ENCODE peak calls at places on chromosomes 7 and 10, in seven cellular contexts. D, R, O, K, C, V and F are unnamed samples.

GRCh38 chr7:157543791-157544190 is 207.0 kb downstream of the DNAJB6 start:
- DNase-seq in D (no peak), R (no peak), O (no peak), K (no peak), C (no peak), V (no peak), F (no peak)

GRCh38 chr7:66043681-66044497 is 31.7 kb upstream of the ASL start:
- DNase-seq in D (no peak), R (peak; percentile 18), O (peak; percentile 83), K (no peak), C (peak; percentile 52), V (peak; percentile 70), F (peak; percentile 81)

GRCh38 chr10:50653142-50653541 is 29.4 kb upstream of the SGMS1 start:
- DNase-seq in D (no peak), R (no peak), O (peak; percentile 12), K (no peak), C (no peak), V (no peak), F (peak; percentile 21)

GRCh38 chr10:58435297-58435696 is 50.1 kb downstream of the TFAM start:
- DNase-seq in D (no peak), R (no peak), O (peak; percentile 17), K (no peak), C (no peak), V (no peak), F (peak; percentile 69)

GRCh38 chr10:122845783-122846332 is at the start of gene CUZD1:
- DNase-seq in D (no peak), R (no peak), O (peak; percentile 77), K (no peak), C (no peak), V (no peak), F (no peak)

GRCh38 chr10:13686331-13686752 is 99.6 kb downstream of the PRPF18 start:
- DNase-seq in D (no peak), R (no peak), O (no peak), K (no peak), C (no peak), V (no peak), F (no peak)

GRCh38 chr10:61539876-61540275 is 86.7 kb upstream of the TMEM26 start:
- DNase-seq in D (no peak), R (no peak), O (no peak), K (no peak), C (no peak), V (no peak), F (no peak)

GRCh38 chr10:24643679-24644209 is 79.9 kb downstream of the ARHGAP21 start:
- DNase-seq in D (no peak), R (no peak), O (no peak), K (no peak), C (no peak), V (no peak), F (no peak)

GRCh38 chr10:43436291-43437140 is at the start of gene ZNF487:
- DNase-seq in D (peak; percentile 64), R (peak; percentile 95), O (peak; percentile 90), K (peak; percentile 62), C (peak; percentile 65), V (peak; percentile 95), F (peak; percentile 96)

GRCh38 chr10:112554263-112554662 is 107.2 kb downstream of the VTI1A start:
- DNase-seq in D (no peak), R (no peak), O (no peak), K (no peak), C (no peak), V (no peak), F (no peak)

GRCh38 chr7:49776994-49777393 is 3.6 kb downstream of the VWC2 start:
- DNase-seq in D (no peak), R (no peak), O (peak; percentile 88), K (peak; percentile 37), C (no peak), V (no peak), F (peak; percentile 46)

GRCh38 chr7:155984028-155984607 is 171.9 kb upstream of the SHH start:
- DNase-seq in D (no peak), R (no peak), O (no peak), K (no peak), C (no peak), V (no peak), F (no peak)

GRCh38 chr7:98772242-98772603 is 97.6 kb downstream of the TMEM130 start:
- DNase-seq in D (no peak), R (peak; percentile 47), O (peak; percentile 28), K (no peak), C (no peak), V (no peak), F (peak; percentile 30)

GRCh38 chr10:112338957-112339356 is 35.0 kb upstream of the ACSL5 start:
- DNase-seq in D (no peak), R (no peak), O (no peak), K (no peak), C (no peak), V (no peak), F (no peak)

GRCh38 chr10:3554121-3554522 is 230.9 kb downstream of the KLF6 start:
- DNase-seq in D (no peak), R (no peak), O (no peak), K (no peak), C (no peak), V (no peak), F (no peak)

GRCh38 chr10:93413252-93413689 is 68.9 kb downstream of the MYOF start:
- DNase-seq in D (peak; percentile 5), R (no peak), O (no peak), K (no peak), C (no peak), V (peak; percentile 69), F (no peak)

GRCh38 chr7:79244482-79244881 is 209.0 kb downstream of the MAGI2 start:
- DNase-seq in D (no peak), R (no peak), O (no peak), K (no peak), C (no peak), V (no peak), F (no peak)

GRCh38 chr7:135335628-135336139 is 102.0 kb downstream of the STRA8 start:
- DNase-seq in D (peak; percentile 4), R (peak; percentile 14), O (peak; percentile 98), K (peak; percentile 71), C (peak; percentile 84), V (peak; percentile 66), F (peak; percentile 98)

GRCh38 chr10:75048669-75049098 is 62.8 kb upstream of the SAMD8 start:
- DNase-seq in D (no peak), R (no peak), O (no peak), K (no peak), C (no peak), V (peak; percentile 47), F (peak; percentile 38)

GRCh38 chr10:116417821-116418220 is 9.8 kb upstream of the PNLIPRP3 start:
- DNase-seq in D (no peak), R (no peak), O (no peak), K (no peak), C (no peak), V (no peak), F (no peak)

GRCh38 chr7:150553163-150553562 is 14.0 kb upstream of the GIMAP4 start:
- DNase-seq in D (no peak), R (no peak), O (no peak), K (no peak), C (no peak), V (no peak), F (no peak)

GRCh38 chr10:31136951-31137885 is 105.6 kb upstream of the ZNF438 start:
- DNase-seq in D (no peak), R (no peak), O (no peak), K (no peak), C (no peak), V (no peak), F (no peak)

GRCh38 chr10:79559726-79560125 is 481 bp downstream of the SFTPA2 start:
- DNase-seq in D (no peak), R (no peak), O (no peak), K (no peak), C (no peak), V (no peak), F (no peak)

GRCh38 chr10:103594326-103594725 is 100.8 kb downstream of the NEURL1 start:
- DNase-seq in D (no peak), R (no peak), O (no peak), K (no peak), C (no peak), V (no peak), F (peak; percentile 60)

GRCh38 chr7:82959528-82959927 is 203.2 kb downstream of the PCLO start:
- DNase-seq in D (no peak), R (no peak), O (no peak), K (no peak), C (no peak), V (no peak), F (no peak)

GRCh38 chr10:86648706-86649426 is 5.5 kb upstream of the OPN4 start:
- DNase-seq in D (no peak), R (no peak), O (no peak), K (no peak), C (no peak), V (peak; percentile 21), F (peak; percentile 80)

GRCh38 chr7:105131033-105131656 is 117.1 kb downstream of the KMT2E start:
- DNase-seq in D (no peak), R (no peak), O (no peak), K (no peak), C (no peak), V (no peak), F (peak; percentile 83)